ENCODE peak calls at places on chromosomes 12 and 14, in four cellular contexts. One of them, this sample, is unnamed. For H3K9me3, the result is how much of the 10 kb centered on the place peaks cover.

GRCh38 chr12:79344855-79345840 is 345.6 kb downstream of the PAWR start:
- DNase-seq in tibial nerve: no peak
- DNase-seq in AG04450: no peak
- DNase-seq in hepatocyte: peak
- DNase-seq in this sample: no peak

GRCh38 chr12:17992002-17992656 is 97.9 kb downstream of the RERGL start:
- DNase-seq in tibial nerve: no peak
- DNase-seq in hepatocyte: peak
- DNase-seq in AG04450: no peak
- DNase-seq in this sample: no peak

GRCh38 chr14:53539489-53540126 is 386.5 kb upstream of the DDHD1 start:
- DNase-seq in hepatocyte: peak
- DNase-seq in AG04450: peak
- DNase-seq in tibial nerve: peak
- DNase-seq in this sample: peak

GRCh38 chr12:65170245-65170881 is 980 bp downstream of the LEMD3 start:
- DNase-seq in hepatocyte: peak
- DNase-seq in AG04450: no peak
- DNase-seq in tibial nerve: no peak
- DNase-seq in this sample: peak

GRCh38 chr12:26318661-26319068 is 123.3 kb downstream of the SSPN start:
- DNase-seq in AG04450: peak
- DNase-seq in hepatocyte: peak
- DNase-seq in tibial nerve: peak
- DNase-seq in this sample: no peak

GRCh38 chr12:121770388-121770787 is 23.1 kb downstream of the RHOF start:
- DNase-seq in tibial nerve: no peak
- DNase-seq in AG04450: no peak
- DNase-seq in hepatocyte: no peak
- DNase-seq in this sample: no peak

GRCh38 chr12:28569698-28570411 is 379.6 kb downstream of the CCDC91 start:
- DNase-seq in AG04450: peak
- DNase-seq in hepatocyte: no peak
- DNase-seq in tibial nerve: no peak
- DNase-seq in this sample: no peak

GRCh38 chr12:100489326-100489725 is 15.7 kb downstream of the NR1H4 start:
- DNase-seq in tibial nerve: no peak
- DNase-seq in hepatocyte: no peak
- DNase-seq in AG04450: no peak
- DNase-seq in this sample: no peak

GRCh38 chr12:63151898-63152700 is 1.1 kb upstream of the AVPR1A start:
- DNase-seq in tibial nerve: no peak
- DNase-seq in AG04450: peak
- DNase-seq in hepatocyte: peak
- DNase-seq in this sample: no peak

GRCh38 chr12:107318804-107319535 is 225.6 kb upstream of the CRY1 start:
- DNase-seq in AG04450: no peak
- DNase-seq in tibial nerve: no peak
- DNase-seq in hepatocyte: peak
- DNase-seq in this sample: peak

GRCh38 chr12:132338311-132338710 is 8.9 kb upstream of the GALNT9 start:
- DNase-seq in hepatocyte: no peak
- DNase-seq in tibial nerve: no peak
- DNase-seq in AG04450: no peak
- DNase-seq in this sample: no peak

DNA sequence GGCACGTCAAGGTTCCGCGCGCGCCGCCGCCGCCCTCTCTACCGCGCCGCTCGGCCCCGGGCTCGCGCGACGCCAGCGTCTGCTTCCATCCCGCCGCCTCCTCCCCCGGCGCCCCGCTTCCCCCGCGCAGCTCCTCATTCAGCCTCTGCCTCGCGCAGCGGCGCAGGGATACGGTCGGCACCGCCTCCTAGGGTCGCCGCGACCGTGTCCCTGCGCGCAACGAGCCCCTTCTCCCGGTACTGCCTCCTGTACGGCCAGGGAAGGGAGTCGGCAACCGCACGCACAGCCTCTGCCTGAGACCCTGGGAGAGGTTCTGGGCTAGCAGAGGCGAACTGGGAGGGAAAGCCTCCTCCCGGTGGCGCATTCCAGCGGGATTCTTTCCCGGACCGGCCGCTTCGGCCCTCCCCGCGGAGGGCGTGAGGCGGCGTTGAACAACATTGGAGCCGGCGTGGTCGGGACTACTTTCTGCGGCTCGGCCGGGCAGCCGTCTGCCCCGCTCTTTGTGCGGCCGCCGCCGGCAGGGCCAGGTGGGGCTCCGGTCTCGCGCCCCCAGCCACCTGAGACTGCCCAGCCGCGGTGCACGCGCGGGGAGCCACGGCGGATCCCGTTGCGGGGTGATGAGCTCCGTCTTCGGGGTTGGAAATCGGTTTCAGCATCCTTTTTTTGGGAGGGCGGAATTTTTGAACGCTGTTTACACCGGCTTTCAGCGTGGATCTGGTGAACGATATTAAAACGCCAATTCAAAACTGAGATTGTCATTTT is at the start of gene LRP6:
- DNase-seq in tibial nerve: peak
- DNase-seq in hepatocyte: peak
- DNase-seq in AG04450: peak
- DNase-seq in this sample: peak
- TF ChIP-seq CTCF in tibial nerve: no peak
- TF ChIP-seq CTCF in hepatocyte: no peak
- TF ChIP-seq CTCF in AG04450: no peak
- TF ChIP-seq CTCF in this sample: no peak

GRCh38 chr12:34249271-34249670 is 227.0 kb downstream of the ALG10 start:
- DNase-seq in AG04450: no peak
- DNase-seq in tibial nerve: no peak
- DNase-seq in hepatocyte: no peak
- DNase-seq in this sample: no peak
- H3K9me3 ChIP-seq in AG04450: under half
- H3K9me3 ChIP-seq in tibial nerve: under half
- H3K9me3 ChIP-seq in hepatocyte: under half
- H3K9me3 ChIP-seq in this sample: under half

DNA sequence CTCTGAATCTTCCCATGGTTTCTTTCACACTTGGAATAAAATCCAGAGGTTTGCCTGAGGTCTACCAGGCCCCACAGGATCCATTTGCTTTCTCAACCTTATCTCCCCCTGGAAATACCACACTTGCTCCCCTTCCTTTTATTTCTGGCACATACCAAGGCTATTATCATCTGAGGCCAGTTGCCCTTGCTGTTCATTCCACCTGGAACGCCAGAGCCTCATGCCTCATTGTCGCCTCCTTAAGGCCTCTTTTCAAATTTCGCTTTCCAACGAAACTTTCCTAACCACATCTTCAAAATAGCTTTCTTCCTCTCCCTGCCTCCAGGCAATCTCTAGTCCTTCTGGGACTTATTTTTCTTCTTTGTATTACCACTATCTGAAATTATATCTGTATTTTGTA is 11.2 kb upstream of the LRIG3 start:
- DNase-seq in AG04450: no peak
- DNase-seq in tibial nerve: no peak
- DNase-seq in hepatocyte: no peak
- DNase-seq in this sample: no peak
- TF ChIP-seq CTCF in AG04450: no peak
- TF ChIP-seq CTCF in tibial nerve: no peak
- TF ChIP-seq CTCF in hepatocyte: no peak
- TF ChIP-seq CTCF in this sample: no peak

GRCh38 chr12:120596901-120597300 is 15.7 kb upstream of the POP5 start:
- DNase-seq in AG04450: no peak
- DNase-seq in hepatocyte: no peak
- DNase-seq in tibial nerve: no peak
- DNase-seq in this sample: no peak

GRCh38 chr12:120597861-120598260 is 16.7 kb upstream of the POP5 start:
- DNase-seq in AG04450: no peak
- DNase-seq in tibial nerve: no peak
- DNase-seq in hepatocyte: no peak
- DNase-seq in this sample: no peak

GRCh38 chr12:120598674-120599463 is 17.7 kb upstream of the POP5 start:
- DNase-seq in tibial nerve: no peak
- DNase-seq in AG04450: no peak
- DNase-seq in hepatocyte: peak
- DNase-seq in this sample: no peak

DNA sequence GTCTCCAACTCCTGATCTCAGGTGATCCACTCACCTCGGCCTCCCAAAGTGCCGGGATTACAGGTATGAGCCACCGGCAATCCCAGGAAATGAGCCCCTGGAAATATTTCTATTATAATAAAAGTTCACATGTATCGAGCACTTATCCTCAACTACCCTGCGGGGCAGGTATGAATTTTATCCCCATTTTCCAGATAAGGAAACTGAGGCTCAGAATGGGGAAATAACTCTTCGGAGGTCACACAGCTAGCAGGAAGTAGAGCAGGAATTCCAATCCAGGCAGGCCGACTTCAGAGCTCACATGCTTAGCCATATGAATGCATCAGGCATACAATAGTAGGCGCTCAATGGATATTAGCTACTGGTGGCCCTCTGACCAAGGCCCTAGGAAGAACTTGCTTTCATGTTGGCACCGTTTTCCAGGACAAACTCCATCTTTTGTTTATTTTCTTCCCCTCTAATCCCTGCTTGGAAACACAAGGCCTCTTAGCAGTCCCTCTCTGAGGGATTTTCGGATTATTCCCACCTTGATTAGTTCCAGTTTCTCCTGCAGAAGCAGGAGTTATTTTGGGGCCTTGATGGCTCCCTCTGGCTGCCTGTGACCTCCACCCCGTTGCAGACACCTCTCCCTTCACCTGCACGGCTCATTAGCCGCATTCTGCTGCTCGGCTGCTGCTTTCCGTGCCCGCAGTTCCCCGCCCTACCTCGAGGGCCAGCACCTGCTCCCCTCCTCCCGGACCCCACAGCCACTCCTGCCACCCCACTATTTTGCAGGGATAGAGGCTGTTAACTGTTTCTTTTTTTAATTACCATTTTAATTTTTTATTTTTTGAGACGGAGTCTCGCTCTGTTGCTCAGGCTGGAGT is 18.7 kb upstream of the POP5 start:
- DNase-seq in AG04450: no peak
- DNase-seq in tibial nerve: no peak
- DNase-seq in hepatocyte: no peak
- DNase-seq in this sample: no peak
- H3K9me3 ChIP-seq in AG04450: under half
- H3K9me3 ChIP-seq in tibial nerve: under half
- H3K9me3 ChIP-seq in hepatocyte: under half
- H3K9me3 ChIP-seq in this sample: under half

GRCh38 chr12:55795950-55796349 is 21.6 kb downstream of the SARNP start:
- DNase-seq in AG04450: no peak
- DNase-seq in hepatocyte: no peak
- DNase-seq in tibial nerve: no peak
- DNase-seq in this sample: no peak

GRCh38 chr12:55797550-55797949 is 20.0 kb downstream of the SARNP start:
- DNase-seq in AG04450: no peak
- DNase-seq in tibial nerve: no peak
- DNase-seq in hepatocyte: no peak
- DNase-seq in this sample: no peak

DNA sequence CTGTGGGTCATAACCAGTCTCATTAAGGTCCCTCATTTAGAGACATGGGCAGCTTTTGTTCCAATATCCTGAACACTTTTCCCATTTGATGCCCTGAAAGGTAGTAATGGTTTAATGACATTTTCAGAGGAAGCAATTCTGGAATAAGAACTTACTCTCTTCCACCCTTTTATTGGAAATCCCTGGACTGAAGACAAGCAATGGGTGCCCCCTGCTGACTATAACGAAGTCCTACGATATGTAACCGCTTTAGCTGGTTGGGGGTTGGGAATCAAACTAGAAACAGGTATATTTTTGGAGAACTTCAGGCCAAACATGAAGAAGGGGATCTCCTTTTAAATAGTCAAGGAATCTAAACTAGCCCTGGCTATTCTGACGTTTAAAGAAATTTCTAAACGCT is 20.5 kb downstream of the SARNP start:
- DNase-seq in hepatocyte: peak
- DNase-seq in AG04450: no peak
- DNase-seq in tibial nerve: no peak
- DNase-seq in this sample: no peak
- TF ChIP-seq CTCF in hepatocyte: peak
- TF ChIP-seq CTCF in AG04450: peak
- TF ChIP-seq CTCF in tibial nerve: peak
- TF ChIP-seq CTCF in this sample: peak